ENCODE peak calls at places on chromosomes 3 and 15, in five cellular contexts. J is stimulated activated CD8-positive, alpha-beta memory T cell treated with anti-CD3 and anti-CD28 coated beads, Interleukin-4, amount 100 ng/mL, for 1 hour; X is ACHN; O is cardiac fibroblast; E is SHP77. R is an unnamed sample.

GRCh38 chr3:15860014-15860934 is 62.5 kb upstream of the ANKRD28 start:
- DNase-seq in X (peak; percentile 75), O (peak; percentile 33), E (peak; percentile 78), J (no peak), R (peak; percentile 55)

GRCh38 chr15:96312641-96313335 is 17.7 kb upstream of the NR2F2 start:
- DNase-seq in X (peak; percentile 41), J (no peak), E (no peak), O (peak; percentile 79), R (no peak)

GRCh38 chr15:71743861-71744382 is 66.4 kb upstream of the NR2E3 start:
- DNase-seq in X (peak; percentile 61), E (no peak), J (peak; percentile 50), O (peak; percentile 71), R (peak; percentile 68)

GRCh38 chr3:127022849-127023248 is 39.9 kb downstream of the PLXNA1 start:
- DNase-seq in X (no peak), J (no peak), O (no peak), E (no peak), R (no peak)

GRCh38 chr15:65209701-65210643 is 1.3 kb downstream of the CILP start:
- DNase-seq in X (no peak), O (no peak), E (no peak), J (no peak), R (no peak)

GRCh38 chr3:9732080-9732752 is 681 bp downstream of the BRPF1 start:
- DNase-seq in J (no peak), O (peak; percentile 9), X (no peak), E (no peak), R (no peak)

GRCh38 chr3:148758303-148758884 is 60.7 kb downstream of the AGTR1 start:
- DNase-seq in X (no peak), J (no peak), O (no peak), E (no peak), R (no peak)

GRCh38 chr3:48301814-48302194 is 31.7 kb downstream of the SPINK8 start:
- DNase-seq in J (no peak), E (no peak), X (peak; percentile 51), O (peak; percentile 55), R (peak; percentile 10)

GRCh38 chr3:89300976-89301375 is 193.6 kb downstream of the EPHA3 start:
- DNase-seq in X (no peak), J (no peak), O (peak; percentile 41), E (no peak), R (peak; percentile 70)

GRCh38 chr3:50406487-50406886 is 47.2 kb upstream of the TMEM115 start:
- DNase-seq in J (no peak), E (no peak), O (no peak), X (no peak), R (no peak)

GRCh38 chr15:60795889-60796288 is 316.9 kb upstream of the ICE2 start:
- DNase-seq in J (no peak), X (no peak), E (no peak), O (no peak), R (no peak)

GRCh38 chr3:55718074-55718473 is 231.0 kb upstream of the WNT5A start:
- DNase-seq in O (no peak), X (no peak), E (no peak), J (no peak), R (no peak)

GRCh38 chr3:104564045-104564643 is 802.6 kb upstream of the ALCAM start:
- DNase-seq in J (peak; percentile 31), E (peak; percentile 9), X (peak; percentile 31), O (peak; percentile 77), R (peak; percentile 77)

GRCh38 chr3:29168686-29169085 is 112.2 kb upstream of the RBMS3 start:
- DNase-seq in E (no peak), J (no peak), O (no peak), X (no peak), R (no peak)

GRCh38 chr3:73624363-73625123 is at the start of gene PDZRN3:
- DNase-seq in O (peak; percentile 65), E (peak; percentile 21), X (no peak), J (no peak), R (peak; percentile 11)

GRCh38 chr3:171181907-171182690 is 155.6 kb upstream of the SLC2A2 start:
- DNase-seq in X (no peak), O (peak; percentile 56), J (no peak), E (no peak), R (no peak)

GRCh38 chr3:58591496-58592133 is 14.4 kb upstream of the FAM107A start:
- DNase-seq in E (no peak), X (no peak), J (no peak), O (peak; percentile 51), R (no peak)

GRCh38 chr15:28901987-28902745 is 16.4 kb downstream of the APBA2 start:
- DNase-seq in E (no peak), J (no peak), O (no peak), X (peak; percentile 6), R (no peak)

GRCh38 chr15:47820780-47821319 is 103.5 kb downstream of the SEMA6D start:
- DNase-seq in E (no peak), J (no peak), X (no peak), O (peak; percentile 82), R (no peak)

GRCh38 chr15:100180921-100181320 is 160.9 kb downstream of the ADAMTS17 start:
- DNase-seq in X (no peak), O (no peak), J (no peak), E (no peak), R (no peak)

GRCh38 chr15:58870451-58870850 is 63.0 kb downstream of the SLTM start:
- DNase-seq in O (peak; percentile 75), J (no peak), X (no peak), E (no peak), R (no peak)

GRCh38 chr3:116302087-116302747 is 143.1 kb downstream of the LSAMP start:
- DNase-seq in O (peak; percentile 24), E (no peak), J (no peak), X (no peak), R (no peak)

GRCh38 chr3:14503033-14503705 is 37.0 kb downstream of the GRIP2 start:
- DNase-seq in J (no peak), O (no peak), E (no peak), X (no peak), R (no peak)

GRCh38 chr3:40608091-40608490 is 83.3 kb downstream of the ZNF621 start:
- DNase-seq in X (peak; percentile 49), E (no peak), J (no peak), O (no peak), R (no peak)

GRCh38 chr15:59931642-59932296 is 72.3 kb upstream of the FOXB1 start:
- DNase-seq in E (no peak), J (no peak), X (no peak), O (no peak), R (no peak)

GRCh38 chr3:70774641-70775040 is 462.2 kb upstream of the MDFIC2 start:
- DNase-seq in J (no peak), O (peak; percentile 41), E (no peak), X (no peak), R (no peak)